ENCODE peak calls at places on chromosome 17, in ten cellular contexts. P is NCI-H2081; Y is retina; U is lung; W is GM23248; E is progenitor cell of endocrine pancreas; B is activated T-helper 1 cell treated with anti-CD3 and anti-CD28 coated beads, Interleukin-12 subunit alpha, Interleukin-12 subunit beta, Interleukin-2, Interleukin-4 antibody, amounts not matched to agents 30 ng/mL and 10 ng/mL and 1 ng/mL, durations not matched to agents 14 hours and 24 hours and 36 hours; N is H1; D is heart right ventricle; V is activated CD4-positive, alpha-beta T cell treated with anti-CD3 and anti-CD28 coated beads, Interleukin-2, amount 50 U/mL, for 1 hour. O is an unnamed sample.

GRCh38 chr17:48246623-48247022 is 139.1 kb downstream of the SNX11 start:
- DNase-seq in P (no peak), B (no peak), W (peak; percentile 46), Y (no peak), D (no peak), U (no peak), V (no peak), N (no peak), E (no peak), O (no peak)

GRCh38 chr17:31415004-31415454 is 23.6 kb downstream of the RAB11FIP4 start:
- DNase-seq in B (no peak), Y (no peak), P (no peak), W (no peak), V (no peak), N (no peak), E (no peak), D (no peak), U (no peak), O (peak; percentile 76)

GRCh38 chr17:6924121-6924676 is 71.7 kb upstream of the ALOX12 start:
- DNase-seq in D (no peak), U (no peak), W (peak; percentile 13), P (no peak), Y (no peak), B (no peak), E (no peak), N (no peak), V (no peak), O (no peak)

GRCh38 chr17:933168-934083 is 46.1 kb downstream of the NXN start:
- DNase-seq in Y (peak; percentile 34), N (no peak), D (no peak), E (no peak), P (no peak), V (no peak), B (no peak), U (peak; percentile 83), W (peak; percentile 86), O (peak; percentile 84)

GRCh38 chr17:37168731-37169353 is 206.9 kb upstream of the C17orf78 start:
- DNase-seq in Y (no peak), U (no peak), E (no peak), N (no peak), W (no peak), D (no peak), V (no peak), P (peak; percentile 40), B (no peak), O (peak; percentile 15)

GRCh38 chr17:48520631-48521045 is 10.2 kb downstream of the HOXB1 start:
- DNase-seq in U (no peak), D (no peak), B (no peak), N (no peak), W (peak; percentile 66), Y (no peak), E (no peak), V (no peak), P (no peak), O (peak; percentile 59)

GRCh38 chr17:73765824-73766563 is 121.7 kb upstream of the SDK2 start:
- DNase-seq in Y (no peak), W (no peak), B (no peak), V (no peak), E (no peak), U (no peak), P (peak; percentile 50), N (no peak), D (peak; percentile 32), O (no peak)

GRCh38 chr17:19664136-19664820 is 15.7 kb downstream of the ALDH3A2 start:
- DNase-seq in W (no peak), D (peak; percentile 72), B (no peak), P (no peak), U (peak; percentile 82), V (no peak), N (no peak), Y (no peak), E (no peak), O (no peak)

GRCh38 chr17:68011199-68011665 is 15.0 kb upstream of the C17orf58 start:
- DNase-seq in P (no peak), N (no peak), W (peak; percentile 54), D (peak; percentile 46), V (peak; percentile 55), E (no peak), U (peak; percentile 57), B (peak; percentile 49), Y (peak; percentile 56), O (peak; percentile 79)

GRCh38 chr17:77107506-77108433 is 33.0 kb upstream of the SEC14L1 start:
- DNase-seq in V (peak; percentile 34), E (no peak), W (peak; percentile 81), N (no peak), U (no peak), P (no peak), Y (no peak), B (no peak), D (no peak), O (no peak)

GRCh38 chr17:6475411-6475810 is 31.2 kb downstream of the PIMREG start:
- DNase-seq in U (no peak), Y (peak; percentile 37), W (no peak), V (no peak), E (no peak), P (no peak), N (no peak), D (no peak), B (no peak), O (no peak)

GRCh38 chr17:41420134-41420533 is 4.3 kb downstream of the KRT37 start:
- DNase-seq in V (no peak), B (no peak), N (no peak), D (no peak), P (no peak), E (no peak), U (no peak), W (peak; percentile 63), Y (no peak), O (no peak)

GRCh38 chr17:17957584-17957916 is 14.7 kb downstream of the TOM1L2 start:
- DNase-seq in B (no peak), N (no peak), W (peak; percentile 37), V (no peak), Y (no peak), E (no peak), U (no peak), P (no peak), D (no peak), O (no peak)

GRCh38 chr17:36205637-36206458 is 5.0 kb upstream of the CCL4L2 start:
- DNase-seq in E (no peak), D (no peak), Y (no peak), U (no peak), P (no peak), V (no peak), W (no peak), B (no peak), N (no peak), O (no peak)

GRCh38 chr17:7916799-7917198 is 710 bp upstream of the RNF227 start:
- DNase-seq in B (no peak), D (no peak), V (no peak), P (no peak), W (peak; percentile 66), Y (no peak), N (no peak), U (no peak), E (no peak), O (no peak)

GRCh38 chr17:34171245-34171818 is 83.8 kb upstream of the CCL2 start:
- DNase-seq in U (peak; percentile 60), D (peak; percentile 50), P (no peak), N (no peak), E (peak; percentile 45), Y (peak; percentile 68), W (peak; percentile 65), V (peak; percentile 36), B (peak; percentile 37), O (peak; percentile 48)

GRCh38 chr17:9251273-9251672 is 230.0 kb downstream of the NTN1 start:
- DNase-seq in E (no peak), V (no peak), P (no peak), N (no peak), D (no peak), W (no peak), Y (no peak), U (peak; percentile 45), B (no peak), O (no peak)

GRCh38 chr17:73189417-73190099 is 3.3 kb upstream of the COG1 start:
- DNase-seq in U (no peak), W (peak; percentile 64), B (no peak), E (no peak), N (no peak), Y (peak; percentile 61), D (no peak), P (peak; percentile 69), V (no peak), O (peak; percentile 80)

GRCh38 chr17:75619506-75620431 is 13.5 kb upstream of the SMIM5 start:
- DNase-seq in Y (peak; percentile 21), N (peak; percentile 70), D (no peak), B (no peak), W (peak; percentile 50), E (no peak), V (no peak), U (no peak), P (peak; percentile 20), O (peak; percentile 95)

GRCh38 chr17:66190738-66191606 is 961 bp downstream of the CEP112 start:
- DNase-seq in Y (no peak), P (no peak), N (no peak), W (peak; percentile 70), U (no peak), B (no peak), D (peak; percentile 7), E (no peak), V (no peak), O (no peak)

GRCh38 chr17:13140750-13141149 is 122.9 kb upstream of the ELAC2 start:
- DNase-seq in U (no peak), N (peak; percentile 33), Y (no peak), W (peak; percentile 40), B (no peak), P (no peak), V (no peak), E (no peak), D (no peak), O (peak; percentile 68)

GRCh38 chr17:64130559-64131001 is 636 bp upstream of the ERN1 start:
- DNase-seq in D (peak; percentile 66), V (peak; percentile 30), Y (no peak), E (no peak), P (no peak), N (no peak), B (peak; percentile 38), W (peak; percentile 66), U (peak; percentile 57), O (no peak)

GRCh38 chr17:48878920-48879898 is 13.4 kb upstream of the ATP5MC1 start:
- DNase-seq in E (peak; percentile 14), D (peak; percentile 55), W (peak; percentile 77), P (peak; percentile 66), U (peak; percentile 53), N (no peak), B (peak; percentile 53), Y (peak; percentile 71), V (peak; percentile 44), O (peak; percentile 86)

GRCh38 chr17:43564080-43564594 is 18.0 kb upstream of the ETV4 start:
- DNase-seq in Y (no peak), B (no peak), W (no peak), N (no peak), V (no peak), E (no peak), D (no peak), U (no peak), P (no peak), O (no peak)

GRCh38 chr17:48546187-48546923 is 1.4 kb upstream of the HOXB2 start:
- DNase-seq in D (no peak), E (no peak), P (no peak), B (no peak), W (peak; percentile 61), V (no peak), N (no peak), U (no peak), Y (peak; percentile 23), O (peak; percentile 76)

GRCh38 chr17:60392845-60393702 is 1.1 kb upstream of the USP32 start:
- DNase-seq in U (peak; percentile 58), P (peak; percentile 87), W (peak; percentile 70), D (peak; percentile 41), B (peak; percentile 37), Y (no peak), V (peak; percentile 2), N (no peak), E (no peak), O (no peak)

GRCh38 chr17:5942687-5943086 is 127.5 kb upstream of the WSCD1 start:
- DNase-seq in W (no peak), V (no peak), U (no peak), E (no peak), P (no peak), N (no peak), B (no peak), D (no peak), Y (no peak), O (no peak)

GRCh38 chr17:28372945-28373274 is 1.4 kb downstream of the SARM1 start:
- DNase-seq in N (no peak), B (no peak), U (no peak), D (no peak), V (no peak), Y (peak; percentile 16), P (no peak), E (no peak), W (peak; percentile 13), O (no peak)